ENCODE peak calls at places on chromosomes 3 and 15, in four cellular contexts. T is IMR-90, Z is H9, K is H1. I is an unnamed sample.
A peak's percentile ranks its signal among the peaks of the same experiment; 100 is the strongest.

GRCh38 chr3:63918321-63918720 is 6.1 kb upstream of the SCAANT1 start:
- DNase-seq in K (no peak), T (peak; percentile 71), Z (no peak), I (no peak)

GRCh38 chr15:71792521-71792920 is 17.8 kb upstream of the NR2E3 start:
- DNase-seq in Z (no peak), K (no peak), T (peak; percentile 77), I (peak; percentile 49)

GRCh38 chr15:39079296-39079834 is 501.5 kb upstream of the THBS1 start:
- DNase-seq in Z (no peak), K (no peak), T (peak; percentile 94), I (no peak)

GRCh38 chr3:129837057-129837631 is 56.4 kb downstream of the TMCC1 start:
- DNase-seq in T (peak; percentile 39), Z (no peak), K (no peak), I (no peak)

GRCh38 chr15:56835598-56836275 is 82.7 kb upstream of the TCF12 start:
- DNase-seq in T (peak; percentile 23), K (no peak), Z (no peak), I (no peak)

GRCh38 chr15:63107895-63108546 is 13.6 kb upstream of the LACTB start:
- DNase-seq in T (peak; percentile 100), K (no peak), Z (no peak), I (no peak)

GRCh38 chr3:194879991-194880939 is 194.6 kb downstream of the FAM43A start:
- DNase-seq in K (no peak), Z (peak; percentile 28), T (peak; percentile 47), I (no peak)

GRCh38 chr3:64351713-64352595 is 126.7 kb upstream of the PRICKLE2 start:
- DNase-seq in K (no peak), T (peak; percentile 54), Z (no peak), I (no peak)

GRCh38 chr3:50445919-50446318 is 57.5 kb downstream of the CACNA2D2 start:
- DNase-seq in T (no peak), Z (no peak), K (no peak), I (no peak)

GRCh38 chr3:126056681-126057546 is 27.0 kb downstream of the SLC41A3 start:
- DNase-seq in K (no peak), Z (no peak), T (peak; percentile 2), I (no peak)

GRCh38 chr3:16818194-16818593 is 66.6 kb upstream of the PLCL2 start:
- DNase-seq in T (no peak), K (no peak), Z (no peak), I (no peak)

GRCh38 chr3:64805248-64805647 is 117.4 kb upstream of the ADAMTS9 start:
- DNase-seq in T (no peak), Z (no peak), K (no peak), I (no peak)

GRCh38 chr3:48187579-48188265 is 495 bp downstream of the CDC25A start:
- DNase-seq in K (no peak), T (no peak), Z (peak; percentile 37), I (peak; percentile 59)

GRCh38 chr15:29141206-29141907 is 128.3 kb downstream of the NSMCE3 start:
- DNase-seq in Z (peak; percentile 23), K (no peak), T (no peak), I (no peak)

GRCh38 chr3:33915796-33916589 is 117.6 kb downstream of the PDCD6IP start:
- DNase-seq in Z (no peak), K (peak; percentile 5), T (peak; percentile 28), I (peak; percentile 63)

GRCh38 chr15:88704791-88705768 is 66.3 kb downstream of the ISG20 start:
- DNase-seq in K (no peak), T (no peak), Z (peak; percentile 62), I (peak; percentile 10)

GRCh38 chr3:197858598-197858997 is 67.5 kb downstream of the LRCH3 start:
- DNase-seq in T (no peak), K (no peak), Z (peak; percentile 42), I (peak; percentile 41)

GRCh38 chr3:59759298-59760169 is 709.7 kb upstream of the CFAP20DC start:
- DNase-seq in T (no peak), Z (no peak), K (no peak), I (no peak)

GRCh38 chr15:70284438-70285214 is 186.9 kb upstream of the TLE3 start:
- DNase-seq in K (no peak), T (no peak), Z (no peak), I (peak; percentile 44)

GRCh38 chr15:39613861-39614260 is 33.0 kb downstream of the THBS1 start:
- DNase-seq in K (no peak), Z (no peak), T (no peak), I (no peak)

GRCh38 chr3:135368316-135368715 is 573.3 kb downstream of the EPHB1 start:
- DNase-seq in T (no peak), Z (peak; percentile 38), K (peak; percentile 25), I (no peak)

GRCh38 chr3:70849911-70850699 is 537.7 kb upstream of the MDFIC2 start:
- DNase-seq in K (no peak), T (peak; percentile 93), Z (no peak), I (peak; percentile 82)

GRCh38 chr3:120302361-120302760 is 17.3 kb upstream of the GPR156 start:
- DNase-seq in Z (no peak), K (no peak), T (peak; percentile 5), I (peak; percentile 16)

GRCh38 chr15:100033140-100033857 is 300.1 kb upstream of the LYSMD4 start:
- DNase-seq in T (peak; percentile 41), Z (no peak), K (no peak), I (no peak)

GRCh38 chr3:46059432-46059831 is 32.1 kb upstream of the XCR1 start:
- DNase-seq in K (no peak), T (no peak), Z (no peak), I (no peak)

GRCh38 chr3:46061108-46061507 is 33.8 kb upstream of the XCR1 start:
- DNase-seq in Z (no peak), T (no peak), K (no peak), I (no peak)

GRCh38 chr3:46062679-46063078 is 35.4 kb upstream of the XCR1 start:
- DNase-seq in Z (no peak), T (no peak), K (no peak), I (no peak)

GRCh38 chr3:46058981-46059380 is 31.7 kb upstream of the XCR1 start:
- DNase-seq in K (no peak), T (no peak), Z (no peak), I (no peak)

GRCh38 chr3:46061887-46062286 is 34.6 kb upstream of the XCR1 start:
- DNase-seq in T (no peak), K (no peak), Z (no peak), I (no peak)
- H3K56ac ChIP-seq in T (no peak overlapping the region), K (no peak overlapping the region), Z (no peak overlapping the region), I (no peak overlapping the region)

GRCh38 chr3:105790534-105790933 is 78.3 kb downstream of the CBLB start:
- DNase-seq in T (no peak), Z (no peak), K (no peak), I (peak; percentile 42)
- H3K56ac ChIP-seq in T (no peak overlapping the region), Z (no peak overlapping the region), K (no peak overlapping the region), I (no peak overlapping the region)

DNA sequence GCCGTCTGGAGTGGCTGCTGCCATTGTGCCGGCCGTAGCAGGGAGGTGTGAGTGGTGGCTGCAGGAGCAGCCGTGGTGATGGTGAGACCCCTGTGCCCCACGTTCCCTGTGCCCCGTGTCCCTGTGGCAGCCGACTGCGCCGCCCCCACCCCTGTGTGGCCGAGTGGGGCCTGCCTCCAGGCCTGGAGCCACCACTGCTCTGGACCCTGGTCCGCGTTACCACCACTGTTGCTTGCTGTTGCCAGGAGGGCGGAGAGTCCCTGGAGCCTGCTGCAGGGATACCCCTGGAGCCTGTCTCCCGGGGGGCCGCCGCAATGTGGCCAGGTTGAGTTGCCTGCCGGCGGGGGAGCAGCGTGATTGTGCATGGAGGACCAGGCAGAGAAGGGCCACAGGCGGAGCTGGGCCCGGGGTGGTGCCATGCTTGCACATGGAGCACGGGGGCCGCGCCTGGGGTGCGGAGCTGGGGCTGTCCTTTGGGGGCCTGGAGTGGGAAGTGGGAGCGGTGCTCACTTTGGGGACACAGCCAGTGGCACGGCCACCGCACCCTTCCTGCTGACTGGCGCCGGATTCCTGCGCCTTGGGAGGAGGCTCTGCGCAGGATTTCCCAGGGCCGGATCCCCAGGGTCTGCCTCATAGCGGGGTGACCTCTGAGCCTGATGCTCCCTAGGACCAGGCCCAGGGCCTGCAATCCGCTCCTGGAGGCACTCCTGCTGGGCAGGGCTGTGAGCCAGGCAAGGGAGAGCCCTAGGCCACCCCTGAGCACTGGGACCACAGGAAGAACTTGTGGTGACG is 50.0 kb downstream of the SLC6A20 start:
- DNase-seq in T (no peak), Z (no peak), K (no peak), I (no peak)
- H3K56ac ChIP-seq in T (no peak overlapping the region), Z (no peak overlapping the region), K (no peak overlapping the region), I (no peak overlapping the region)

GRCh38 chr15:83695246-83695645 is 41.3 kb downstream of the ADAMTSL3 start:
- DNase-seq in K (no peak), Z (no peak), T (peak; percentile 11), I (peak; percentile 44)
- H3K56ac ChIP-seq in K (peak overlapping the region; percentile 99), Z (no peak overlapping the region), T (no peak overlapping the region), I (no peak overlapping the region)

DNA sequence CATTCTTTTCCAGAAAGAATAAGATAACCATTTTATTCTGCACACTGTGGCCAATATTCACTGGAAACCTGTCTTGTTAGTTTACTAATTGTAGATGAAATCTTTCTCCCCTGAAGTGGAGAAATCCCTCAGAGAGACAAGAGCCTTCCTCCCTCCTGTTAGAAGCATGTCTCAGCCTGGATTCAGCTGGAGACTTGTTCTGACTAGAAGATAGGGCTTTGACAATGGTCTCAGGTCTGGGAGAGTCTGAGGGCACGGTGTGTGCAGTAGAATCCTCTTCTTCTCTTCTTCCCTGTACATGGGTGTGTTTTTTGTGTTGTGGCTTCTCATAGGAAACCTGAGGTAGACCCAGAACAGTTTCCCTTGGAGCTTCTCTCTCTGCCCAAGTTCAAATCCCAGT is 19.9 kb downstream of the CCK start:
- DNase-seq in K (no peak), T (no peak), Z (no peak), I (no peak)
- H3K56ac ChIP-seq in K (no peak overlapping the region), T (no peak overlapping the region), Z (no peak overlapping the region), I (no peak overlapping the region)

DNA sequence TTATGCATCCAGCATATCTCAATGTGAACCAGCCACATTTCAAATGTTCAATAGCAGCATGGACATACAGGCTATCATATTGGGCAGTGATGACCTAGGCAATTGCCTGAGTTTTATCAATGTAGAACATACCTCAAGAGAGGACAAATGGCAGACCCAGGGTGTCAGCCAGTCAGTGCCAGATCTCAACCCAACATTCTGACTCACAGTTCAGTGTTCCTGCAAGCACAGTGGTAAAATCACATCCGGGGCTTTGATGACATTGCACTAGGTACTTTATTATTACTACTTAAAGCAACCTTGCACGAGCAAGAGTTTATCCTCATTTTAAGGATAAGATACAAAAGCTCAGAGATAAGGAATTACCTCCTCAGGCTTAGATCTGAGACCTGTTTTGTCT is 59.9 kb downstream of the SLC12A1 start:
- DNase-seq in Z (no peak), K (no peak), T (no peak), I (peak; percentile 44)
- H3K56ac ChIP-seq in Z (no peak overlapping the region), K (no peak overlapping the region), T (no peak overlapping the region), I (no peak overlapping the region)

DNA sequence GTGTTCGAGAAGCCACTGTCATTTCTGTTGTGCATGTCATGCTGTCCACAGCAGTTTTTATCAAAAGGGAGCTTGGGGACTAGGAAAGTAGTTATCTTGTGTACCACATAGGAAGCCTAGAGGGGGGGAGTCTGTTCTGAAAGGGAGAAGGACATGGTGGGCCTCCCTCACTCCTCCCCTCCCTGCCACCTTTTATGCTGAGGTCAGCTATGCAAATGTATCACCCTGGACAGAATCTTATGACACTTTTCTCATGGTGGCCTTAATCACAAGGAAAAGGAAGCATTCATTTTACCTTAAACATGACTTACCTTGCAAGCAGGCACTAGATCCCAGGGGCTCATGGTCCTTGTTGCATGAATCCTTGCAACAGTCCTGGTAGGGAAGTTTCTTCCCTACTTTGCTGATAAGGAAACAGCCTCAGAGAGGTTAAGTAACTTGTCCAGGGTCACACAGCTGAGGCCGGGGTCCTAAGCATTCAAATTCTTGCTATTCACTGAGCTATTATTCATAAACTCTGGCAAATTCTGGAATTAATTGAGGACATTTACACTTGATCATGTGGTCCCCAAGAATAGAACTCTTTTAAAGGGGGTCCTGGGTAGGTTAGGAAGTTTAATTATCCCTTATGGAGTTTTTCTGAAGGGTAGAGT is 81.1 kb upstream of the SLC6A1 start:
- DNase-seq in Z (no peak), T (no peak), K (no peak), I (no peak)
- H3K56ac ChIP-seq in Z (no peak overlapping the region), T (no peak overlapping the region), K (no peak overlapping the region), I (no peak overlapping the region)

I was measured in mesendoderm.